ENCODE peak calls at places on chromosomes 2 and 18, in six cellular contexts. Q is DMS153, S is endothelial cell, V is adrenal gland, K is activated T-cell treated with anti-CD3 and anti-CD28 coated beads for 1 hour, I is brain pericyte. Y is an unnamed sample.

GRCh38 chr2:191701696-191702095 is 23.8 kb downstream of the NABP1 start:
- DNase-seq in K (no peak), V (no peak), Q (no peak), I (no peak), S (no peak), Y (no peak)

GRCh38 chr2:25159947-25160346 is 8.4 kb downstream of the POMC start:
- DNase-seq in S (peak), K (no peak), V (no peak), Q (no peak), I (no peak), Y (no peak)

GRCh38 chr2:8416172-8416571 is 265.7 kb upstream of the ID2 start:
- DNase-seq in Q (no peak), K (no peak), I (no peak), S (no peak), V (no peak), Y (no peak)

GRCh38 chr2:152571035-152571766 is 146.1 kb downstream of the PRPF40A start:
- DNase-seq in Q (no peak), V (peak), K (no peak), I (no peak), S (no peak), Y (no peak)

GRCh38 chr2:126723281-126723815 is 67.4 kb downstream of the GYPC start:
- DNase-seq in K (no peak), S (no peak), Q (no peak), I (no peak), V (no peak), Y (no peak)

GRCh38 chr2:233165895-233166661 is 85.4 kb upstream of the ATG16L1 start:
- DNase-seq in I (peak), Q (no peak), S (no peak), K (no peak), V (peak), Y (no peak)

GRCh38 chr2:234001380-234001993 is 49.0 kb upstream of the SPP2 start:
- DNase-seq in S (no peak), V (no peak), Q (no peak), I (no peak), K (no peak), Y (peak)

GRCh38 chr2:179939282-179939681 is 67.8 kb downstream of the CWC22 start:
- DNase-seq in Q (no peak), I (no peak), V (no peak), S (no peak), K (no peak), Y (no peak)

GRCh38 chr18:13562494-13563029 is 163.8 kb downstream of the FAM210A start:
- DNase-seq in I (no peak), Q (no peak), V (no peak), K (peak), S (no peak), Y (no peak)

GRCh38 chr2:134448650-134449049 is 194.8 kb downstream of the MGAT5 start:
- DNase-seq in Q (no peak), V (no peak), S (no peak), K (no peak), I (no peak), Y (no peak)

GRCh38 chr2:188695953-188696352 is 278.2 kb upstream of the COL3A1 start:
- DNase-seq in I (peak), Q (no peak), V (no peak), K (no peak), S (no peak), Y (peak)

GRCh38 chr2:207087046-207087902 is 78.5 kb downstream of the KLF7 start:
- DNase-seq in I (no peak), S (peak), V (no peak), K (no peak), Q (no peak), Y (no peak)

GRCh38 chr2:137172162-137172561 is 406.8 kb downstream of the THSD7B start:
- DNase-seq in Q (no peak), I (no peak), S (no peak), V (no peak), K (no peak), Y (no peak)

GRCh38 chr2:43102366-43103092 is 123.9 kb downstream of the ZFP36L2 start:
- DNase-seq in K (no peak), S (no peak), Q (no peak), I (no peak), V (no peak), Y (no peak)

GRCh38 chr2:68687018-68687417 is 43.6 kb downstream of the PROKR1 start:
- DNase-seq in V (no peak), S (no peak), K (no peak), I (no peak), Q (no peak), Y (no peak)

GRCh38 chr2:64804651-64805050 is 150.9 kb upstream of the SERTAD2 start:
- DNase-seq in Q (no peak), K (no peak), V (no peak), I (no peak), S (no peak), Y (no peak)

GRCh38 chr2:240785424-240786335 is 34.3 kb downstream of the KIF1A start:
- DNase-seq in V (no peak), S (no peak), I (no peak), Q (no peak), K (no peak), Y (no peak)

GRCh38 chr18:24396082-24396623 is 1.5 kb downstream of the OSBPL1A start:
- DNase-seq in S (no peak), V (no peak), I (no peak), Q (no peak), K (no peak), Y (no peak)

GRCh38 chr2:9613291-9613690 is 17.5 kb downstream of the YWHAQ start:
- DNase-seq in S (no peak), K (no peak), Q (no peak), V (no peak), I (peak), Y (no peak)

GRCh38 chr2:177245010-177245422 is 19.5 kb downstream of the NFE2L2 start:
- DNase-seq in K (no peak), S (no peak), V (no peak), Q (no peak), I (no peak), Y (no peak)

Y was measured in Jurkat, Clone E6-1.